ENCODE peak calls at places on chromosomes 7 and 10, in four cellular contexts. M is RWPE2, Y is IMR-90, B is neural progenitor cell. A is an unnamed sample. For H3K4me1, the result is how much of the 10 kb centered on the place peaks cover.

GRCh38 chr7:158113321-158114025 is 474.1 kb downstream of the PTPRN2 start:
- DNase-seq in M (no peak), Y (no peak), B (no peak), A (no peak)

GRCh38 chr7:117098457-117098856 is 145.2 kb downstream of the ST7 start:
- DNase-seq in M (no peak), Y (peak), B (no peak), A (peak)

GRCh38 chr7:32241636-32242035 is 171.4 kb upstream of the PDE1C start:
- DNase-seq in M (no peak), Y (no peak), B (no peak), A (no peak)

GRCh38 chr10:126813432-126813831 is 91.8 kb upstream of the DOCK1 start:
- DNase-seq in M (no peak), Y (no peak), B (no peak), A (no peak)

GRCh38 chr10:73039635-73040034 is 57.0 kb downstream of the P4HA1 start:
- DNase-seq in M (no peak), Y (peak), B (no peak), A (no peak)

GRCh38 chr10:122249303-122249850 is 21.7 kb upstream of the BTBD16 start:
- DNase-seq in M (no peak), Y (no peak), B (no peak), A (no peak)

GRCh38 chr10:79379512-79380124 is 32.3 kb downstream of the PPIF start:
- DNase-seq in M (peak), Y (no peak), B (no peak), A (no peak)

GRCh38 chr10:94627511-94627910 is 56.0 kb upstream of the CYP2C18 start:
- DNase-seq in M (no peak), Y (no peak), B (no peak), A (peak)

GRCh38 chr7:153675141-153675540 is 377.1 kb upstream of the DPP6 start:
- DNase-seq in M (no peak), Y (no peak), B (no peak), A (no peak)

GRCh38 chr7:152395115-152395514 is 40.7 kb downstream of the KMT2C start:
- DNase-seq in M (no peak), Y (peak), B (no peak), A (no peak)

GRCh38 chr10:15473401-15473777 is 102.3 kb upstream of the FAM171A1 start:
- DNase-seq in M (no peak), Y (no peak), B (no peak), A (no peak)

GRCh38 chr7:54978364-54979116 is 40.3 kb upstream of the EGFR start:
- DNase-seq in M (no peak), Y (no peak), B (no peak), A (no peak)

GRCh38 chr7:131830681-131831080 is 274.3 kb upstream of the PODXL start:
- DNase-seq in M (no peak), Y (no peak), B (no peak), A (no peak)

GRCh38 chr7:84908196-84908793 is 278.6 kb downstream of the SEMA3D start:
- DNase-seq in M (no peak), Y (no peak), B (no peak), A (no peak)

GRCh38 chr10:89183571-89183970 is 23.5 kb downstream of the CH25H start:
- DNase-seq in M (no peak), Y (peak), B (no peak), A (peak)

GRCh38 chr10:71769279-71769823 is 4.0 kb downstream of the VSIR start:
- DNase-seq in M (no peak), Y (peak), B (no peak), A (no peak)

GRCh38 chr7:75891815-75892411 is 13.1 kb downstream of the RHBDD2 start:
- DNase-seq in M (no peak), Y (no peak), B (no peak), A (no peak)

GRCh38 chr10:51090190-51090589 is 15.9 kb downstream of the PRKG1 start:
- DNase-seq in M (no peak), Y (peak), B (no peak), A (no peak)

GRCh38 chr10:88652621-88653020 is 11.6 kb upstream of the LIPF start:
- DNase-seq in M (no peak), Y (peak), B (no peak), A (no peak)

GRCh38 chr10:22681301-22681700 is 33.1 kb downstream of the PIP4K2A start:
- DNase-seq in M (no peak), Y (no peak), B (no peak), A (no peak)

GRCh38 chr10:3948843-3949242 is 163.8 kb upstream of the KLF6 start:
- DNase-seq in M (peak), Y (peak), B (no peak), A (peak)

GRCh38 chr10:97028832-97029178 is 157.0 kb downstream of the SLIT1 start:
- DNase-seq in M (no peak), Y (no peak), B (no peak), A (no peak)

GRCh38 chr7:96772295-96772694 is 62.6 kb upstream of the SEM1 start:
- DNase-seq in M (no peak), Y (no peak), B (no peak), A (no peak)

GRCh38 chr10:78082636-78083035 is 49.0 kb downstream of the RPS24 start:
- DNase-seq in M (no peak), Y (no peak), B (no peak), A (no peak)

GRCh38 chr7:64625114-64626082 is 40.5 kb upstream of the ZNF107 start:
- DNase-seq in M (no peak), Y (no peak), B (no peak), A (no peak)

GRCh38 chr7:111437736-111438135 is 124.6 kb downstream of the IMMP2L start:
- DNase-seq in M (no peak), Y (no peak), B (no peak), A (peak)

GRCh38 chr7:1717095-1717483 is 47.0 kb downstream of the ELFN1 start:
- DNase-seq in M (no peak), Y (no peak), B (no peak), A (no peak)

GRCh38 chr7:70113543-70113942 is 515.3 kb downstream of the AUTS2 start:
- DNase-seq in M (no peak), Y (no peak), B (no peak), A (no peak)

GRCh38 chr10:22624289-22624738 is 90.1 kb downstream of the PIP4K2A start:
- DNase-seq in M (no peak), Y (peak), B (no peak), A (peak)

GRCh38 chr10:23399701-23400144 is 39.2 kb upstream of the OTUD1 start:
- DNase-seq in M (no peak), Y (peak), B (no peak), A (no peak)

GRCh38 chr10:18665815-18666558 is 6.8 kb downstream of the ARL5B start:
- DNase-seq in M (no peak), Y (peak), B (no peak), A (no peak)

GRCh38 chr10:14144491-14144890 is 186.2 kb downstream of the FRMD4A start:
- DNase-seq in M (no peak), Y (no peak), B (no peak), A (no peak)

GRCh38 chr10:5817322-5818047 is 4.3 kb upstream of the GDI2 start:
- DNase-seq in M (no peak), Y (no peak), B (no peak), A (no peak)

GRCh38 chr7:72445075-72445474 is 32.9 kb upstream of the CALN1 start:
- DNase-seq in M (no peak), Y (no peak), B (no peak), A (no peak)

GRCh38 chr7:66047426-66047825 is 28.2 kb upstream of the ASL start:
- DNase-seq in M (peak), Y (peak), B (no peak), A (peak)

DNA sequence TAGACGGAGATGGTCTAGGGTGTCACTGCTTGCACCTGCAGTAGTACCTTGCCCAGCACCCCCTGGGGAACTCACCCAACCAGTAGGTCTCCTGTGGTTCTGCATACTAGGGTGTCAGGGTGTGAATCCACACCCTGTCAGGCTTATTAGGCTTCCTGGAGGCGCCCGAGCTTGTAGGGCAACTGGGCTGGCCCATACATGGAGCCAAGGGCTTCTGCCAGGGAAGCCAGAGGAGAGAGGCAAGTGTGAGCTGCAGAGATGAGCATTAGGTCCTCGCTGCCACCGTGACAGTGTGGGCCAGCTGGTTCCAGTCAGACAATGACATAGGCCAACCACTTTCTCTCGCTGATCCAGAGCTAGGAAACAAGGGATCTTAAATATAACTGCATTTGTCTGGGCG is 11.2 kb downstream of the MXI1 start:
- DNase-seq in M (no peak), Y (no peak), B (no peak), A (no peak)
- H3K4me1 ChIP-seq in M (under half), Y (under half), B (under half), A (under half)

GRCh38 chr7:107579881-107580715 is at the start of gene BCAP29:
- DNase-seq in M (peak), Y (peak), B (peak), A (no peak)
- H3K27ac ChIP-seq in M (peak), Y (peak), B (peak), A (peak)

GRCh38 chr10:7544203-7544602 is 122.6 kb downstream of the ITIH5 start:
- DNase-seq in M (no peak), Y (no peak), B (no peak), A (no peak)

GRCh38 chr10:7541137-7542087 is 125.4 kb downstream of the ITIH5 start:
- DNase-seq in M (no peak), Y (peak), B (peak), A (no peak)

GRCh38 chr10:7538970-7539694 is 127.6 kb downstream of the ITIH5 start:
- DNase-seq in M (no peak), Y (no peak), B (no peak), A (no peak)

GRCh38 chr10:7545256-7545655 is 121.5 kb downstream of the ITIH5 start:
- DNase-seq in M (no peak), Y (no peak), B (no peak), A (no peak)

GRCh38 chr10:7542189-7542914 is 124.4 kb downstream of the ITIH5 start:
- DNase-seq in M (no peak), Y (no peak), B (no peak), A (no peak)
- TF ChIP-seq CTCF in M (no peak), Y (no peak), B (no peak), A (no peak)

DNA sequence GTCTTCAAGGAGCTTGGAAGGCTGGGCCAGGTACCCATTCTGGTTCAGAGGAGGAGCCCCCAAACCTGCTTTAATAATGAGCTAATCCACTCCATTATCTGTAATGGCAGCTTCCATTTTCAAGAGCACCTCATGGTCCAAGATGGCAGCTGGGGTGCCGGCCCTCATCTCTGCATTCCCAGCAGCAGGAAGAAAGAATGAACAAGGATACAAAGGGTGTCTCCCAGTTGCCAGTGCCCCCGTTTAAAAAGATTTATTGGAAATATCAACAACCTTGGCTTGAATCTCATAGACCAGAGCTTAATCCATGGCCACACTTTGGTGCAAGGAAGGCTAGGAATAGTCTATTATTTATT is 8.5 kb downstream of the LAT2 start:
- DNase-seq in M (no peak), Y (no peak), B (no peak), A (no peak)
- H3K4me1 ChIP-seq in M (under half), Y (under half), B (under half), A (under half)

A was measured in foreskin keratinocyte.